ENCODE peak calls at places on chromosome 6, in five cellular contexts. H is glutamatergic neuron, W is cardiac muscle cell, E is GM12865, U is SK-MEL-5. D is an unnamed sample.

GRCh38 chr6:160393966-160394653 is 45.9 kb downstream of the SLC22A3 start:
- DNase-seq in U (no peak), E (no peak), W (peak; percentile 65), H (peak; percentile 27), D (no peak)

GRCh38 chr6:38375341-38375740 is 264.4 kb downstream of the BTBD9 start:
- DNase-seq in U (no peak), W (no peak), E (no peak), H (no peak), D (no peak)

GRCh38 chr6:157760589-157761330 is 62.3 kb upstream of the SNX9 start:
- DNase-seq in E (no peak), W (peak; percentile 82), H (no peak), U (no peak), D (peak; percentile 38)

GRCh38 chr6:2916354-2916925 is 13.3 kb upstream of the SERPINB9 start:
- DNase-seq in H (no peak), E (no peak), U (no peak), W (no peak), D (no peak)

GRCh38 chr6:104959453-104959858 is 2.5 kb downstream of the LIN28B start:
- DNase-seq in E (no peak), H (no peak), W (no peak), U (peak; percentile 12), D (no peak)

GRCh38 chr6:112086744-112087135 is 542 bp downstream of the TUBE1 start:
- DNase-seq in W (peak; percentile 44), E (peak; percentile 33), U (peak; percentile 66), H (no peak), D (peak; percentile 32)

GRCh38 chr6:161168281-161168891 is 105.5 kb downstream of the AGPAT4 start:
- DNase-seq in E (no peak), H (no peak), U (no peak), W (peak; percentile 83), D (peak; percentile 78)

GRCh38 chr6:19356692-19357091 is 480.5 kb upstream of the ID4 start:
- DNase-seq in E (no peak), H (no peak), W (no peak), U (no peak), D (no peak)

GRCh38 chr6:3899970-3900439 is 50.8 kb downstream of the FAM50B start:
- DNase-seq in H (no peak), W (no peak), U (no peak), E (no peak), D (no peak)

GRCh38 chr6:152605901-152606390 is 31.2 kb downstream of the SYNE1 start:
- DNase-seq in H (no peak), W (no peak), U (no peak), E (no peak), D (no peak)

GRCh38 chr6:28587011-28587745 is 61.5 kb downstream of the GPX5 start:
- DNase-seq in W (peak; percentile 64), H (peak; percentile 78), U (no peak), E (peak; percentile 91), D (no peak)

GRCh38 chr6:28258877-28259777 is at the start of gene NKAPL:
- DNase-seq in U (no peak), W (peak; percentile 93), H (no peak), E (peak; percentile 57), D (peak; percentile 25)

GRCh38 chr6:30171677-30172471 is 8.5 kb downstream of the TRIM15 start:
- DNase-seq in H (peak; percentile 71), U (no peak), E (no peak), W (peak; percentile 46), D (no peak)

GRCh38 chr6:97443408-97444080 is 160.5 kb upstream of the MMS22L start:
- DNase-seq in H (no peak), E (no peak), W (no peak), U (no peak), D (no peak)

GRCh38 chr6:166341915-166342292 is 441 bp downstream of the SFT2D1 start:
- DNase-seq in H (no peak), U (no peak), W (peak; percentile 39), E (no peak), D (no peak)

GRCh38 chr6:56259682-56260081 is 12.3 kb upstream of the COL21A1 start:
- DNase-seq in W (peak; percentile 76), U (no peak), E (no peak), H (no peak), D (no peak)

GRCh38 chr6:159252955-159253508 is 83.8 kb downstream of the FNDC1 start:
- DNase-seq in W (peak; percentile 75), E (peak; percentile 54), U (peak; percentile 74), H (no peak), D (peak; percentile 57)

GRCh38 chr6:93087606-93088005 is 331.8 kb downstream of the EPHA7 start:
- DNase-seq in E (no peak), H (no peak), W (no peak), U (no peak), D (no peak)

GRCh38 chr6:97068211-97068610 is 143.7 kb downstream of the KLHL32 start:
- DNase-seq in U (peak; percentile 44), E (peak; percentile 41), W (peak; percentile 67), H (no peak), D (peak; percentile 12)

GRCh38 chr6:128919412-128919811 is 36.5 kb downstream of the LAMA2 start:
- DNase-seq in H (no peak), E (no peak), U (no peak), W (no peak), D (peak; percentile 29)

GRCh38 chr6:85677243-85677956 is 34.7 kb upstream of the SYNCRIP start:
- DNase-seq in U (no peak), H (no peak), E (peak; percentile 25), W (peak; percentile 49), D (no peak)

D was measured in AG08396.